ENCODE peak calls at places on chromosomes 7 and 10, in eight cellular contexts. B is hepatocyte; G is adrenal gland; F is thyroid gland; P is CD4-positive, alpha-beta T cell; T is heart right ventricle; R is spleen; V is colonic mucosa. Y is an unnamed sample. For H3K27me3, the result is how much of the 10 kb centered on the place peaks cover.

GRCh38 chr10:110651044-110651958 is 7.2 kb downstream of the RBM20 start:
- DNase-seq in R (no peak), B (no peak), T (peak), F (no peak), V (no peak), G (no peak), P (no peak), Y (no peak)

GRCh38 chr10:124546957-124547650 is 85.5 kb downstream of the LHPP start:
- DNase-seq in R (no peak), G (no peak), V (no peak), P (no peak), F (no peak), T (no peak), B (no peak), Y (no peak)

GRCh38 chr7:146554568-146554967 is 438.0 kb downstream of the CNTNAP2 start:
- DNase-seq in R (no peak), T (no peak), V (no peak), P (no peak), B (no peak), G (no peak), F (no peak), Y (no peak)

GRCh38 chr7:51190950-51191349 is 125.7 kb downstream of the COBL start:
- DNase-seq in B (no peak), R (no peak), P (no peak), F (no peak), V (no peak), G (no peak), T (no peak), Y (no peak)

GRCh38 chr10:17022898-17023297 is 106.7 kb downstream of the CUBN start:
- DNase-seq in V (no peak), G (no peak), F (no peak), P (no peak), B (no peak), R (no peak), T (no peak), Y (no peak)

GRCh38 chr10:46239247-46239646 is 47.5 kb upstream of the ANTXRL start:
- DNase-seq in V (no peak), G (no peak), R (no peak), B (no peak), P (no peak), F (no peak), T (no peak), Y (no peak)

GRCh38 chr10:31896972-31897384 is 31.7 kb downstream of the ARHGAP12 start:
- DNase-seq in B (peak), T (no peak), G (no peak), F (no peak), V (no peak), P (no peak), R (no peak), Y (no peak)

GRCh38 chr7:101186839-101187448 is 6.9 kb upstream of the NAT16 start:
- DNase-seq in R (no peak), F (no peak), G (no peak), T (no peak), P (no peak), V (no peak), B (no peak), Y (no peak)

GRCh38 chr10:4316166-4316810 is 509.7 kb upstream of the AKR1E2 start:
- DNase-seq in T (peak), P (no peak), R (no peak), G (no peak), B (no peak), V (no peak), F (peak), Y (peak)

GRCh38 chr10:132099701-132100481 is 34.1 kb downstream of the JAKMIP3 start:
- DNase-seq in R (peak), T (no peak), F (no peak), G (no peak), B (no peak), V (no peak), P (no peak), Y (no peak)

GRCh38 chr7:99679400-99680191 is at the start of gene CYP3A5:
- DNase-seq in P (no peak), F (no peak), V (peak), G (peak), T (no peak), R (no peak), B (peak), Y (no peak)

GRCh38 chr7:81501220-81501619 is 268.6 kb downstream of the HGF start:
- DNase-seq in B (peak), F (no peak), R (no peak), G (no peak), P (no peak), V (no peak), T (no peak), Y (no peak)

GRCh38 chr10:125231116-125231812 is 70.9 kb upstream of the CTBP2 start:
- DNase-seq in G (peak), P (no peak), F (no peak), T (no peak), V (no peak), B (peak), R (peak), Y (no peak)

GRCh38 chr7:66737667-66738066 is 2.9 kb upstream of the RABGEF1 start:
- DNase-seq in R (no peak), V (no peak), T (no peak), F (no peak), B (no peak), P (no peak), G (no peak), Y (no peak)

GRCh38 chr7:120760851-120761250 is 97.1 kb downstream of the TSPAN12 start:
- DNase-seq in V (no peak), P (no peak), T (no peak), G (no peak), B (no peak), R (no peak), F (no peak), Y (no peak)
- H3K27ac ChIP-seq in V (no peak), P (no peak), T (no peak), G (no peak), B (no peak), R (no peak), F (no peak), Y (no peak)

GRCh38 chr10:96089670-96090462 is 40.2 kb upstream of the ZNF518A start:
- DNase-seq in G (peak), V (peak), R (peak), B (no peak), T (peak), F (peak), P (peak), Y (peak)

GRCh38 chr10:96096958-96097357 is 33.1 kb upstream of the ZNF518A start:
- DNase-seq in B (no peak), P (no peak), G (no peak), T (no peak), F (no peak), V (no peak), R (no peak), Y (no peak)

GRCh38 chr10:96090463-96090800 is 39.7 kb upstream of the ZNF518A start:
- DNase-seq in B (no peak), R (no peak), T (peak), G (no peak), P (no peak), V (peak), F (peak), Y (no peak)

GRCh38 chr10:96093948-96094347 is 36.1 kb upstream of the ZNF518A start:
- DNase-seq in V (no peak), P (no peak), B (peak), F (no peak), R (no peak), G (no peak), T (no peak), Y (no peak)

DNA sequence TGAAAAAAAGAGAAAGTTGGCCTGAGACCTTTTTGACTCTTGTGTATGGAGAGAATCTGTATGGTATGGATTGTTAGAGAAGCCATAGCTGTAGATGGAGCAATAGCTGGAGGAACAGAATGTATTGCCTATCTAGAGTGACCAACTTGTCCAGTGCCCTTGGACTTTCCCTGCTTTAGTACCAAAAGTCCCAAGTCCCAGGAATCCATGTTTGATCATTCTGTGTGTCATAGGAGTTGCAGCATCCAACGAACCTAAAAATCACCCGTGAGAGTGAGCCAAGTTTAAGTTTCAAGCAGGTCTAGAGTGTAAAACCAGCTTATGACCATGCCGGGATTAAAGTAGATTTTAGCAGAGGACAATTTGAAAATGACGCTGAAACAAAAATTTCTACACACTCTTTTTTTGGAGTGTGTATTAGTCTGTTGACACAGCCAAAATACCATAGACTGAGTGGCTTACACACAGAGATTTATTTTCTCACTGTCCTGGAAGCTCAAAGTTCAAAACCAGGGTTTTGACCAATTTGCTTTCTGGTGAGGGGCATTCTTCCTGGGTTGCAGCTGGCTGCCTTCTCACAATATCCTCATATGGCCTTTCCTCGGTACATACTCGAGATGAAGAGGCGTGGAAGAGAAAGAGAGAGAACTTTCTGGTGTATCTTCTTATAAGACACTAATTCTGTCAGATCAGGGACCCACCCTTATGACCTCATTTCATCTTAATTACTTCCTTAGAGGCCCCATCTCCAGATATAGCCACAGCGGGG is 36.9 kb upstream of the ZNF518A start:
- DNase-seq in V (no peak), R (no peak), T (no peak), G (no peak), B (no peak), P (no peak), F (no peak), Y (no peak)
- H3K27me3 ChIP-seq in V (under half), R (half or more), T (half or more), G (under half), B (under half), P (half or more), F (under half), Y (under half)

GRCh38 chr7:26193432-26194206 is 6.9 kb downstream of the HNRNPA2B1 start:
- DNase-seq in G (no peak), V (no peak), B (no peak), R (no peak), T (no peak), F (no peak), P (no peak), Y (no peak)

GRCh38 chr7:26196305-26196704 is 4.2 kb downstream of the HNRNPA2B1 start:
- DNase-seq in B (no peak), F (no peak), P (no peak), G (no peak), R (no peak), T (no peak), V (no peak), Y (no peak)

GRCh38 chr7:26197153-26198115 is 3.1 kb downstream of the HNRNPA2B1 start:
- DNase-seq in B (no peak), V (no peak), F (no peak), G (no peak), R (no peak), T (no peak), P (no peak), Y (no peak)

GRCh38 chr7:26195867-26196266 is 4.7 kb downstream of the HNRNPA2B1 start:
- DNase-seq in P (no peak), F (no peak), G (no peak), V (no peak), B (no peak), R (no peak), T (no peak), Y (no peak)

DNA sequence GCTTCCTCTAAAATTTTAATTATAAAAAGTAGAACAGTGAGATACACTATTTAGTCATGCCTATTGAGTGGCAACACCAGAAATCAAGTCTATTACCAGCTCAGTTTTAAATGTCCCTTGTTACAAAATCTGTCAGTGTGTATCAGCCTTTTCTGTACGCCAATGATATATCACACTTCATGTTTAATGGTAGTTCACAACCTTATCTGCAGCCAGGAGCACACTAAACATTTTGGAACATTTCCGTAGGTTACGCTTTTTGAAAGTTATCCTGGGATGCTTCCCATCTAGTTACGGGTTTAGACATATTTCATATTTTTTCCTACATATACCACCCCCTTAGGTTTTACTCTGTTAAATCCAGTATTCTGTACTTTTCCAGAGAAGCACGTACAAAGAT is 5.4 kb downstream of the HNRNPA2B1 start:
- DNase-seq in T (no peak), B (no peak), P (no peak), V (no peak), G (no peak), F (no peak), R (no peak), Y (no peak)
- H3K27ac ChIP-seq in T (no peak), B (no peak), P (no peak), V (no peak), G (no peak), F (no peak), R (no peak), Y (no peak)

DNA sequence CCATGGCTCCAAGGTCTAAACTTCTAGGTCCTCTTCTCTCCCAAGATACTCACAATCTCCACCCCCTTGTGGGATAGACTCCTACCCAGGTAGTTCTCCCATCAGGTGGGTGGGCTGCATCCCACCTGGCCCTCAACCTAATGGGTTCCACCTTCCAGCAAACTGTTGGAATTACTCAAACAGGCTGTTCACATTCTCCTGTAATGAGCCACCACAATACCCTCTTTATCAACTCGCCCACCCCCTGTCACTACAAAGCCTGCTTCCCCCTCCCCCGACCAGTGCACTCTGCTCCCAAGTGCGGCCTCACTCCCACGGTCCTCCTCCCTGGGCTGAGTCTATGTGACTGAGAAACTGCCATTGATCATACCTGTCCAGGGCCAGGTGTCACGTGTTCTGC is 10.4 kb upstream of the HTR5A start:
- DNase-seq in G (no peak), B (no peak), V (no peak), F (no peak), P (no peak), R (no peak), T (no peak), Y (no peak)
- H3K27me3 ChIP-seq in G (under half), B (under half), V (under half), F (under half), P (under half), R (under half), T (under half), Y (under half)

GRCh38 chr7:142636751-142637150 is 112.5 kb upstream of the PRSS1 start:
- DNase-seq in R (no peak), V (no peak), G (no peak), P (peak), T (no peak), B (no peak), F (no peak), Y (no peak)
- H3K27ac ChIP-seq in R (no peak), V (no peak), G (no peak), P (peak), T (no peak), B (no peak), F (no peak), Y (no peak)

Y was measured in right cardiac atrium.